ENCODE peak calls at places on chromosome 20, in four cellular contexts. O is ovary, I is uterus, M is bronchial epithelial cell. W is an unnamed sample. For H3K27me3, the result is how much of the 10 kb centered on the place peaks cover.

GRCh38 chr20:11376998-11377397 is 540.7 kb upstream of the BTBD3 start:
- DNase-seq in I (no peak), O (no peak), M (peak), W (no peak)

GRCh38 chr20:8005033-8005432 is 14.5 kb downstream of the TMX4 start:
- DNase-seq in O (no peak), M (no peak), I (no peak), W (no peak)

GRCh38 chr20:46214831-46215488 is 93.3 kb downstream of the CDH22 start:
- DNase-seq in M (no peak), O (no peak), I (no peak), W (peak)

GRCh38 chr20:41366546-41367392 is at the start of gene EMILIN3:
- DNase-seq in M (no peak), I (no peak), O (no peak), W (peak)

GRCh38 chr20:62367136-62367482 is at the start of gene LAMA5:
- DNase-seq in I (no peak), M (no peak), O (no peak), W (peak)

GRCh38 chr20:7361321-7361720 is 578.9 kb downstream of the HAO1 start:
- DNase-seq in O (no peak), I (no peak), M (no peak), W (no peak)

GRCh38 chr20:56722042-56722441 is 92.9 kb downstream of the TFAP2C start:
- DNase-seq in I (no peak), M (no peak), O (no peak), W (no peak)

GRCh38 chr20:23286346-23286745 is 64.2 kb upstream of the NXT1 start:
- DNase-seq in I (no peak), O (no peak), M (no peak), W (no peak)

GRCh38 chr20:62500237-62500864 is 24.6 kb upstream of the GATA5 start:
- DNase-seq in M (peak), O (peak), I (peak), W (peak)

GRCh38 chr20:34791289-34792020 is 34.0 kb downstream of the NCOA6 start:
- DNase-seq in I (no peak), M (no peak), O (no peak), W (no peak)

GRCh38 chr20:34797012-34797720 is 28.3 kb downstream of the NCOA6 start:
- DNase-seq in I (no peak), M (no peak), O (no peak), W (no peak)

GRCh38 chr20:34798328-34798727 is 27.1 kb downstream of the NCOA6 start:
- DNase-seq in I (no peak), M (no peak), O (no peak), W (no peak)

GRCh38 chr20:34794006-34794585 is 31.4 kb downstream of the NCOA6 start:
- DNase-seq in O (no peak), I (no peak), M (peak), W (no peak)

DNA sequence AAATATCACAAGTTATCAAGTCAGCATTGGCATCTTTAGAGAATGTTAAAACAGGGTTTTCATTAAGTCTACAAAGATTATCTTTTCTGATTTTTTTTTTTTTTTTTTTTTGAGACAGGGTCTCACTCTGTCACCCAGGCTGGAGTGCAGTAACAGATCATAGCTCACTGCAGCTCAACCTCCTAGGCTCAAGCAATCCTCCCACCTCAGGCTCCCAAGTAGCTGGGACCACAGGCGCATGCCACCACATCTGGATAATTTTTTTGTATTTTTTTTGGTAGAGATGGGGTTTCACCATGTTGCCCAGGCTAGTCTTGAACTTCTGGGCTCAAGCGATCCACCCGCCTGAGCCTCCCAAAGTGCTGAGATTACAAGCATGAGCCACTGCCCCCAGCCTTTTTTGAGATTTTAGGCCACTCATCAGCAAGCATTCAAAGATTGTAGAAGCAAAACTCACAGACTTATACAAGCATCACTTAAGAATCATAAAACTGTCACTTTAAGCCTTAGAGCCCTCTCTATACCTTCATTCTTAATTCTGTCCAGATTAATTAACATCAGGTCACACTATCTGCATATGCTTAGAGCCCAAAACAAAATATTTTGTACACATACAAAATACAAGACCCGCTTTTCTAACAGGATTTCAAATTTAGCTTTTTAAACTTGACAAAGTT is 32.6 kb downstream of the NCOA6 start:
- DNase-seq in O (no peak), I (no peak), M (no peak), W (no peak)
- H3K4me3 ChIP-seq in O (no peak), I (no peak), M (no peak), W (no peak)

DNA sequence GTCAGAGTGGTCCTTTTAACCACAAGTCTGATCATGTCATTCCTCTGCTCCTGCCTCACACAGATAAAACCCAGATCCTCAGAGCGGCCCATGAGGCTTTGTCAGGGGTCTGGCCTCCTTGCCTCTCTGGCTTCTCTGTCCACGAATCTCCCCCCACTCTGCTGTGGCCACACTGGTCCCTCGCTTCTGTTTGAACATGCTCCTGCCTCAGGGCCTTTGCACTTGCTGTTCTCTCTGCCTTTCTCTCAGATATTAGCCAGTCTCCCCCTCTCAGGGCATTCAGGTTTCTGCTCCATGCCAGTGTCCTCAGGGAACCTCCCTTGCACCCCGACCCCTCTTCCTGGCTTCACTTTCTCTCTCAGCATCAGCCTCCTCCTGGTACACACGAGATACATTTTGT is 518.5 kb downstream of the PREX1 start:
- DNase-seq in O (no peak), M (no peak), I (no peak), W (no peak)
- H3K27me3 ChIP-seq in O (under half), M (under half), I (under half), W (under half)

GRCh38 chr20:43789593-43789992 is 62.8 kb upstream of the GTSF1L start:
- DNase-seq in M (no peak), I (no peak), O (no peak), W (no peak)
- TF ChIP-seq CTCF in M (no peak), I (no peak), O (no peak), W (no peak)

GRCh38 chr20:13277663-13278295 is 56.7 kb downstream of the ISM1 start:
- DNase-seq in O (no peak), M (no peak), I (no peak), W (no peak)
- H3K4me3 ChIP-seq in O (no peak), M (no peak), I (no peak), W (no peak)

DNA sequence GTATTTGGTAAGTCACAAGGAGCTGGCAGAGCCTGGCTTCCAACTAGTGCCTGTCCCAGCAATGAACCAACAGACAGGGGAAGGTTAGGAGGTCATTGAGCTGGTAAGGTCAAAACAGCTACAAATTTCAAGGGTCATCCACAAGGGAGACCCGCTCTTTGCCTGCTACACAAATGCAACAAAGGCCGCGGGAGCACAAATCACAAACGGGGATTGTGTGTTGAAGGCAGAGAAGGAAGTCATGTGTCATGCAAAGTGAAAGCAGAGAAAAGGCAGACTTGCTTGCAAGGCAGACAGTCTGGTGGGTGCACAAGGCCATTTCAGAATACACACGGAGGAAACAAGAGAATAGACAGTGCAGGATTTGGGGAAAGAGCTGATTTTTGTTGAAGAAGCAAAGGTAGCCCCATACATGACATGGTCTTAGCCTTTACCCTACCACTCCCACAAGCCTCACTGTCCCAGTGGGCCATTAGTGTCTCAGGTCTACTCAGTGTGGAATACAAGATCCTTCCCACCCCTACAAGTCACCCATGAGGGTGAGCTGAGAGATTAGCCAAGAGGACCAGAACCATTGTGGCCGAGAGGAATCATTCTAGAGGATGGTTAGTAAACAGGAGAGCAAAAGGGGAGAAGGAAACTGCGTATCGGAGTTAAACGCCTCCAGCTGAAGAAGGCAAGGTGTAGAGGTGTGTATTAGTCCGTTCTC is 18.1 kb upstream of the SAMHD1 start:
- DNase-seq in I (no peak), O (no peak), M (no peak), W (no peak)
- H3K27me3 ChIP-seq in I (under half), O (under half), M (under half), W (under half)

GRCh38 chr20:3107464-3108025 is 23.0 kb upstream of the AVP start:
- DNase-seq in M (no peak), O (no peak), I (no peak), W (peak)
- TF ChIP-seq CTCF in M (no peak), O (no peak), I (no peak), W (no peak)

GRCh38 chr20:1667510-1668085 is 10.0 kb upstream of the SIRPG start:
- DNase-seq in I (no peak), O (no peak), M (no peak), W (no peak)
- H3K4me3 ChIP-seq in I (no peak), O (no peak), M (no peak), W (no peak)